ENCODE peak calls at places on chromosomes 16 and 17, in ten cellular contexts. U is HS-5; B is endodermal cell; H is activated T-cell treated with anti-CD3 and anti-CD28 coated beads, Interleukin-2, amount 50 U/mL, for 1 hour; C is hippocampal formation; X is fibroblast of the conjunctiva; J is activated CD8-positive, alpha-beta T cell treated with anti-CD3 and anti-CD28 coated beads for 36 hours; K is activated CD8-positive, alpha-beta memory T cell treated with anti-CD3 and anti-CD28 coated beads for 48 hours; E is NCI-H446 treated with DMSO at 0.1 percent for 48 hours; V is SJCRH30. D is an unnamed sample.

GRCh38 chr17:77736721-77737120 is 221.8 kb upstream of the TNRC6C start:
- DNase-seq in B (peak), V (no peak), U (no peak), J (no peak), X (no peak), C (no peak), E (no peak), K (no peak), H (no peak), D (no peak)

GRCh38 chr17:38561416-38562214 is 44.1 kb downstream of the SRCIN1 start:
- DNase-seq in C (no peak), J (no peak), V (no peak), H (no peak), E (no peak), X (no peak), K (no peak), U (no peak), B (peak), D (no peak)

GRCh38 chr16:90015586-90016338 is 3.5 kb downstream of the DBNDD1 start:
- DNase-seq in K (no peak), E (no peak), X (no peak), U (no peak), J (no peak), H (no peak), B (no peak), V (no peak), C (no peak), D (no peak)

GRCh38 chr17:59406808-59407381 is 75.4 kb downstream of the YPEL2 start:
- DNase-seq in J (no peak), X (peak), V (peak), K (no peak), B (no peak), C (no peak), U (no peak), E (peak), H (no peak), D (peak)

GRCh38 chr16:51657844-51658243 is 506.8 kb upstream of the SALL1 start:
- DNase-seq in X (no peak), J (no peak), U (no peak), B (no peak), V (no peak), K (no peak), E (no peak), C (no peak), H (no peak), D (no peak)

GRCh38 chr17:67272312-67273050 is 27.5 kb upstream of the HELZ start:
- DNase-seq in U (no peak), J (peak), K (no peak), C (no peak), V (peak), X (no peak), H (no peak), B (peak), E (no peak), D (no peak)

GRCh38 chr16:82264781-82265180 is 94.8 kb upstream of the MPHOSPH6 start:
- DNase-seq in V (no peak), C (no peak), H (no peak), E (no peak), K (no peak), X (no peak), J (no peak), B (no peak), U (no peak), D (no peak)

GRCh38 chr16:46743232-46743719 is 4.9 kb downstream of the MYLK3 start:
- DNase-seq in X (no peak), H (no peak), J (peak), E (no peak), V (peak), B (peak), U (no peak), C (no peak), K (no peak), D (no peak)

GRCh38 chr17:67377727-67378443 is 804 bp downstream of the PITPNC1 start:
- DNase-seq in U (no peak), V (peak), C (peak), K (no peak), H (peak), J (peak), E (no peak), B (peak), X (no peak), D (no peak)

GRCh38 chr16:53666816-53667415 is 36.7 kb downstream of the RPGRIP1L start:
- DNase-seq in V (no peak), E (no peak), C (no peak), J (no peak), H (no peak), B (no peak), U (no peak), X (no peak), K (no peak), D (no peak)

GRCh38 chr17:64343833-64344637 is 46.6 kb downstream of the PECAM1 start:
- DNase-seq in E (no peak), J (peak), C (peak), U (peak), H (no peak), B (peak), K (no peak), X (no peak), V (peak), D (peak)

GRCh38 chr16:50390914-50391700 is 22.3 kb upstream of the BRD7 start:
- DNase-seq in H (no peak), V (no peak), X (no peak), K (no peak), C (no peak), B (no peak), J (no peak), E (no peak), U (no peak), D (no peak)

GRCh38 chr16:84048871-84049270 is 6.3 kb upstream of the SLC38A8 start:
- DNase-seq in V (no peak), C (no peak), B (peak), K (no peak), E (no peak), X (no peak), J (no peak), U (no peak), H (no peak), D (no peak)

GRCh38 chr16:87681990-87682570 is 79.8 kb downstream of the JPH3 start:
- DNase-seq in B (peak), V (no peak), U (peak), E (no peak), C (no peak), K (no peak), X (peak), J (peak), H (no peak), D (no peak)

GRCh38 chr16:80766798-80767197 is 37.6 kb downstream of the CDYL2 start:
- DNase-seq in H (no peak), B (no peak), X (no peak), V (no peak), J (no peak), C (no peak), K (no peak), E (no peak), U (no peak), D (no peak)

GRCh38 chr17:282000-282911 is 70.4 kb downstream of the RPH3AL start:
- DNase-seq in X (no peak), H (no peak), J (no peak), V (no peak), K (no peak), C (no peak), B (no peak), U (no peak), E (no peak), D (no peak)

GRCh38 chr16:19130852-19131808 is 17.4 kb downstream of the ITPRIPL2 start:
- DNase-seq in H (no peak), J (no peak), C (peak), K (no peak), V (peak), X (peak), B (peak), E (no peak), U (no peak), D (no peak)

GRCh38 chr17:68603663-68604062 is 2.5 kb upstream of the FAM20A start:
- DNase-seq in V (no peak), J (no peak), H (no peak), B (no peak), K (no peak), U (no peak), E (no peak), X (no peak), C (no peak), D (no peak)

GRCh38 chr17:31696184-31696602 is 162.9 kb downstream of the COPRS start:
- DNase-seq in H (no peak), X (peak), C (peak), K (no peak), V (no peak), J (no peak), B (peak), E (peak), U (peak), D (peak)

GRCh38 chr16:88871730-88872416 is 5.4 kb upstream of the PABPN1L start:
- DNase-seq in V (no peak), U (no peak), B (no peak), C (no peak), K (no peak), E (no peak), J (no peak), X (no peak), H (no peak), D (no peak)

GRCh38 chr17:73170324-73170723 is 5.5 kb downstream of the SSTR2 start:
- DNase-seq in J (no peak), B (peak), C (no peak), V (no peak), H (no peak), X (no peak), E (no peak), U (no peak), K (no peak), D (no peak)

GRCh38 chr16:4372578-4373355 is 1.1 kb downstream of the VASN start:
- DNase-seq in E (peak), V (peak), J (no peak), H (no peak), C (peak), K (no peak), U (no peak), X (no peak), B (peak), D (no peak)

GRCh38 chr16:66311306-66311705 is 55.2 kb upstream of the CDH5 start:
- DNase-seq in X (no peak), V (no peak), J (no peak), B (no peak), E (no peak), K (no peak), U (no peak), H (no peak), C (no peak), D (no peak)

GRCh38 chr17:61331886-61332285 is 67.8 kb upstream of the TBX2 start:
- DNase-seq in K (no peak), U (no peak), V (no peak), E (no peak), H (no peak), C (no peak), J (no peak), X (no peak), B (no peak), D (no peak)

GRCh38 chr17:39753514-39754160 is 15.9 kb downstream of the GRB7 start:
- DNase-seq in K (no peak), U (no peak), E (no peak), X (no peak), J (peak), V (no peak), B (peak), H (no peak), C (no peak), D (no peak)

GRCh38 chr16:1330260-1330914 is 3.1 kb upstream of the BAIAP3 start:
- DNase-seq in K (no peak), X (no peak), C (no peak), V (peak), J (no peak), E (no peak), U (no peak), B (peak), H (no peak), D (no peak)

GRCh38 chr17:15462962-15463361 is 4.5 kb downstream of the CDRT4 start:
- DNase-seq in H (no peak), X (no peak), E (no peak), V (no peak), J (no peak), K (no peak), U (no peak), C (no peak), B (no peak), D (no peak)

GRCh38 chr17:76381633-76382304 is 2.6 kb upstream of the SPHK1 start:
- DNase-seq in C (no peak), J (no peak), B (peak), H (no peak), X (no peak), V (no peak), K (no peak), U (no peak), E (no peak), D (no peak)

GRCh38 chr17:51372345-51373004 is 112.1 kb downstream of the UTP18 start:
- DNase-seq in C (peak), B (peak), V (peak), H (no peak), X (peak), U (peak), J (peak), K (no peak), E (peak), D (no peak)

GRCh38 chr16:27285676-27286196 is 17.2 kb upstream of the NSMCE1 start:
- DNase-seq in U (no peak), C (peak), V (no peak), E (no peak), B (no peak), J (no peak), H (no peak), X (no peak), K (no peak), D (no peak)

GRCh38 chr17:66652840-66653507 is 181.9 kb upstream of the CACNG5 start:
- DNase-seq in K (no peak), B (no peak), X (no peak), V (no peak), C (no peak), J (no peak), H (no peak), E (no peak), U (no peak), D (no peak)

GRCh38 chr16:54160252-54160860 is 126.2 kb downstream of the IRX3 start:
- DNase-seq in V (no peak), U (no peak), J (no peak), E (no peak), C (no peak), K (no peak), H (no peak), B (no peak), X (no peak), D (no peak)

GRCh38 chr16:66473654-66474519 is 46.8 kb downstream of the BEAN1 start:
- DNase-seq in X (no peak), C (no peak), H (no peak), B (peak), V (peak), U (no peak), J (no peak), K (no peak), E (no peak), D (no peak)

GRCh38 chr17:77867976-77868713 is 90.4 kb upstream of the TNRC6C start:
- DNase-seq in J (no peak), H (no peak), E (no peak), V (no peak), K (no peak), B (no peak), U (no peak), X (no peak), C (no peak), D (no peak)

GRCh38 chr17:76567634-76568432 is 17.8 kb downstream of the ST6GALNAC2 start:
- DNase-seq in U (no peak), K (no peak), V (no peak), H (no peak), J (no peak), C (no peak), X (no peak), B (peak), E (no peak), D (no peak)

GRCh38 chr16:8874388-8874787 is 5.6 kb upstream of the CARHSP1 start:
- DNase-seq in X (peak), K (no peak), U (no peak), C (no peak), E (no peak), V (no peak), H (no peak), J (no peak), B (no peak), D (no peak)